ENCODE peak calls at places on chromosomes 2 and 18, in five cellular contexts. Y is AML-193, W is posterior vena cava, U is HT1080, M is glomerular endothelial cell. F is an unnamed sample.

GRCh38 chr2:229835601-229836283 is 86.1 kb downstream of the TRIP12 start:
- DNase-seq in U (no peak), Y (no peak), M (no peak), W (no peak), F (no peak)

GRCh38 chr18:45687617-45688016 is 36.4 kb upstream of the SLC14A1 start:
- DNase-seq in Y (peak), M (no peak), U (no peak), W (no peak), F (no peak)

GRCh38 chr2:129827251-129827894 is 152.1 kb upstream of the RAB6C start:
- DNase-seq in U (no peak), M (no peak), W (no peak), Y (no peak), F (no peak)

GRCh38 chr2:17813015-17813741 is 3.1 kb upstream of the MSGN1 start:
- DNase-seq in W (no peak), U (peak), Y (no peak), M (no peak), F (no peak)

GRCh38 chr18:35572644-35573043 is 8.9 kb upstream of the GALNT1 start:
- DNase-seq in M (no peak), U (no peak), W (no peak), Y (no peak), F (no peak)

GRCh38 chr2:100200985-100201384 is 58.6 kb upstream of the AFF3 start:
- DNase-seq in W (no peak), U (no peak), Y (no peak), M (no peak), F (no peak)

GRCh38 chr2:171723724-171724683 is 36.7 kb downstream of the DYNC1I2 start:
- DNase-seq in Y (no peak), M (no peak), W (no peak), U (no peak), F (peak)

GRCh38 chr18:48833701-48834394 is 116.9 kb downstream of the SMAD7 start:
- DNase-seq in U (peak), Y (no peak), W (no peak), M (no peak), F (no peak)

GRCh38 chr2:225025917-225026571 is 16.2 kb downstream of the DOCK10 start:
- DNase-seq in U (peak), W (peak), M (no peak), Y (peak), F (no peak)

GRCh38 chr2:3517948-3518495 is 1.3 kb downstream of the ADI1 start:
- DNase-seq in Y (no peak), U (no peak), W (no peak), M (no peak), F (no peak)

GRCh38 chr2:110146183-110146944 is 30.7 kb upstream of the MALL start:
- DNase-seq in Y (no peak), W (no peak), M (no peak), U (no peak), F (no peak)

GRCh38 chr2:38109732-38110181 is 33.8 kb upstream of the CYP1B1 start:
- DNase-seq in Y (no peak), U (no peak), M (no peak), W (no peak), F (no peak)

GRCh38 chr2:172087780-172088244 is 2.5 kb downstream of the DLX1 start:
- DNase-seq in U (no peak), Y (no peak), W (no peak), M (no peak), F (no peak)

GRCh38 chr2:231810905-231811304 is 24.7 kb downstream of the COPS7B start:
- DNase-seq in M (no peak), Y (no peak), W (no peak), U (peak), F (no peak)

GRCh38 chr2:173148520-173148919 is 72.9 kb downstream of the MAP3K20 start:
- DNase-seq in U (peak), W (no peak), Y (no peak), M (no peak), F (no peak)

GRCh38 chr2:96637385-96638143 is 548 bp downstream of the KANSL3 start:
- DNase-seq in Y (peak), W (peak), U (peak), M (no peak), F (no peak)

GRCh38 chr2:240687045-240687740 is 4.5 kb upstream of the AQP12A start:
- DNase-seq in U (no peak), W (no peak), Y (no peak), M (no peak), F (no peak)

GRCh38 chr2:233627331-233628025 is 8.8 kb upstream of the UGT1A10 start:
- DNase-seq in Y (no peak), M (no peak), U (no peak), W (no peak), F (no peak)

GRCh38 chr2:12507295-12507694 is 209.4 kb upstream of the TRIB2 start:
- DNase-seq in W (no peak), M (no peak), Y (peak), U (peak), F (no peak)

GRCh38 chr2:105321875-105322646 is 7.5 kb downstream of the TGFBRAP1 start:
- DNase-seq in M (no peak), W (no peak), Y (no peak), U (no peak), F (no peak)

GRCh38 chr18:77131652-77132368 is 773 bp downstream of the MBP start:
- DNase-seq in W (peak), M (no peak), Y (peak), U (no peak), F (no peak)

GRCh38 chr2:231621051-231621879 is 28.6 kb downstream of the TEX44 start:
- DNase-seq in M (no peak), Y (no peak), W (no peak), U (no peak), F (peak)

GRCh38 chr2:167005096-167005495 is 116.8 kb downstream of the XIRP2 start:
- DNase-seq in Y (no peak), U (peak), M (no peak), W (no peak), F (no peak)

GRCh38 chr2:11158916-11159573 is 3.8 kb downstream of the SLC66A3 start:
- DNase-seq in M (no peak), U (no peak), W (peak), Y (no peak), F (no peak)

GRCh38 chr2:52821631-52822030 is 946.0 kb upstream of the CHAC2 start:
- DNase-seq in Y (no peak), W (no peak), U (peak), M (no peak), F (no peak)

GRCh38 chr2:194103941-194104655 is 1552.9 kb upstream of the SLC39A10 start:
- DNase-seq in M (no peak), W (no peak), Y (no peak), U (no peak), F (no peak)

GRCh38 chr2:127623388-127624320 is 22.3 kb upstream of the GPR17 start:
- DNase-seq in W (peak), Y (no peak), U (peak), M (no peak), F (no peak)

GRCh38 chr2:1859671-1860450 is 115.5 kb upstream of the PXDN start:
- DNase-seq in U (no peak), W (peak), Y (no peak), M (no peak), F (no peak)

GRCh38 chr2:135258193-135258592 is 206.1 kb downstream of the RAB3GAP1 start:
- DNase-seq in U (no peak), M (no peak), Y (no peak), W (no peak), F (no peak)

GRCh38 chr18:52160652-52161051 is 179.3 kb upstream of the DCC start:
- DNase-seq in M (no peak), U (peak), W (no peak), Y (no peak), F (no peak)

GRCh38 chr2:48356701-48357322 is 173.1 kb upstream of the STON1 start:
- DNase-seq in Y (peak), U (peak), M (no peak), W (no peak), F (no peak)

GRCh38 chr18:35143615-35144596 is 96.9 kb upstream of the ZNF397 start:
- DNase-seq in Y (peak), U (peak), W (no peak), M (no peak), F (peak)

GRCh38 chr2:240595381-240596079 is 9.0 kb downstream of the CAPN10 start:
- DNase-seq in W (peak), Y (peak), U (no peak), M (no peak), F (no peak)

GRCh38 chr2:216142540-216142939 is 33.4 kb downstream of the XRCC5 start:
- DNase-seq in M (no peak), W (no peak), Y (no peak), U (peak), F (no peak)

GRCh38 chr18:4808891-4809290 is 353.8 kb upstream of the DLGAP1 start:
- DNase-seq in U (no peak), Y (no peak), M (no peak), W (no peak), F (no peak)

GRCh38 chr2:188293601-188294482 is 2.2 kb downstream of the GULP1 start:
- DNase-seq in U (peak), M (no peak), W (peak), Y (no peak), F (peak)

GRCh38 chr2:27237341-27237945 is 20.3 kb downstream of the CAD start:
- DNase-seq in U (no peak), W (peak), Y (no peak), M (no peak), F (no peak)

F was measured in nucleus accumbens.